ENCODE peak calls at places on chromosome 15, in seven cellular contexts. R is central memory CD8-positive, alpha-beta T cell; J is activated naive CD8-positive, alpha-beta T cell treated with anti-CD3 and anti-CD28 coated beads, Interleukin-2, amount 50 U/mL, for 24 hours; Y is naive thymus-derived CD8-positive, alpha-beta T cell; T is aorta; Z is RWPE2; L is A549. M is an unnamed sample.

GRCh38 chr15:28086175-28086703 is 12.9 kb downstream of the OCA2 start:
- ATAC-seq in R (peak; percentile 93), J (peak; percentile 98), Y (peak; percentile 99), T (peak; percentile 89), Z (peak; percentile 99), L (peak; percentile 100), M (peak; percentile 93)

GRCh38 chr15:74682954-74683353 is 12.9 kb downstream of the EDC3 start:
- ATAC-seq in R (no peak), J (no peak), Y (no peak), T (no peak), Z (no peak), L (no peak), M (peak; percentile 78)

GRCh38 chr15:67051088-67051659 is 14.2 kb upstream of the SMAD3 start:
- ATAC-seq in R (no peak), J (no peak), Y (no peak), T (no peak), Z (no peak), L (no peak), M (no peak)

GRCh38 chr15:42375252-42375651 is 16.0 kb downstream of the CAPN3 start:
- ATAC-seq in R (no peak), J (no peak), Y (no peak), T (no peak), Z (no peak), L (no peak), M (no peak)

GRCh38 chr15:42012241-42012640 is 8.6 kb downstream of the PLA2G4E start:
- ATAC-seq in R (no peak), J (no peak), Y (no peak), T (no peak), Z (no peak), L (no peak), M (no peak)

GRCh38 chr15:67826717-67827560 is 1.6 kb downstream of the SKOR1 start:
- ATAC-seq in R (no peak), J (no peak), Y (no peak), T (no peak), Z (peak; percentile 14), L (peak; percentile 32), M (no peak)

GRCh38 chr15:39692464-39693327 is 89.9 kb downstream of the FSIP1 start:
- ATAC-seq in R (no peak), J (no peak), Y (no peak), T (no peak), Z (no peak), L (no peak), M (peak; percentile 62)

GRCh38 chr15:67068724-67069400 is 3.5 kb downstream of the SMAD3 start:
- ATAC-seq in R (peak; percentile 17), J (peak; percentile 58), Y (no peak), T (no peak), Z (no peak), L (no peak), M (peak; percentile 33)

GRCh38 chr15:62337934-62338333 is 172.8 kb upstream of the C2CD4B start:
- ATAC-seq in R (no peak), J (no peak), Y (no peak), T (no peak), Z (peak; percentile 99), L (no peak), M (peak; percentile 79)

GRCh38 chr15:40291088-40291574 is 8.3 kb upstream of the ANKRD63 start:
- ATAC-seq in R (no peak), J (no peak), Y (no peak), T (peak; percentile 62), Z (peak; percentile 80), L (peak; percentile 82), M (no peak)

GRCh38 chr15:77856718-77857346 is 220.7 kb downstream of the TBC1D2B start:
- ATAC-seq in R (no peak), J (no peak), Y (no peak), T (no peak), Z (peak; percentile 60), L (no peak), M (no peak)

GRCh38 chr15:64810499-64811326 is 14.7 kb downstream of the PIF1 start:
- ATAC-seq in R (no peak), J (no peak), Y (no peak), T (no peak), Z (no peak), L (peak; percentile 5), M (no peak)

M was measured in activated T-helper 17 cell treated with anti-CD3 and anti-CD28 coated beads, Interleukin-2, amount 50 U/mL, for 72 hours.